ENCODE peak calls at places on chromosomes 4 and X, in nine cellular contexts. B is WERI-Rb-1, G is left lung, I is choroid plexus epithelial cell, F is HepG2, D is heart right ventricle, O is brain microvascular endothelial cell, H is glutamatergic neuron, R is pancreas. T is an unnamed sample.

GRCh38 chrX:120309873-120310730 is 1.2 kb downstream of the TMEM255A start:
- DNase-seq in D (no peak), G (no peak), F (no peak), B (no peak), R (no peak), I (peak), H (no peak), O (no peak), T (no peak)

GRCh38 chrX:14027511-14028019 is 2.1 kb downstream of the GEMIN8 start:
- DNase-seq in B (no peak), D (no peak), I (peak), F (peak), R (no peak), H (no peak), O (peak), G (no peak), T (no peak)

GRCh38 chr4:70914631-70915030 is 12.5 kb downstream of the MOB1B start:
- DNase-seq in B (no peak), I (no peak), H (no peak), D (no peak), G (peak), R (no peak), O (no peak), F (no peak), T (no peak)

GRCh38 chr4:134470544-134470943 is 269.0 kb upstream of the PABPC4L start:
- DNase-seq in I (peak), D (no peak), F (peak), G (no peak), O (peak), R (peak), B (peak), H (peak), T (no peak)

GRCh38 chrX:145848857-145849256 is 31.2 kb downstream of the SLITRK2 start:
- DNase-seq in F (no peak), G (no peak), D (no peak), O (no peak), I (no peak), B (no peak), R (no peak), H (no peak), T (no peak)

GRCh38 chrX:117989512-117989911 is 127.1 kb downstream of the KLHL13 start:
- DNase-seq in R (no peak), I (no peak), O (no peak), D (no peak), H (no peak), B (no peak), F (no peak), G (no peak), T (no peak)

GRCh38 chr4:185874516-185875230 is 62.7 kb upstream of the SORBS2 start:
- DNase-seq in F (no peak), H (no peak), G (no peak), O (peak), D (no peak), I (peak), B (no peak), R (no peak), T (no peak)

GRCh38 chrX:44568196-44568595 is 25.5 kb upstream of the FUNDC1 start:
- DNase-seq in F (no peak), B (no peak), D (no peak), O (no peak), R (no peak), G (no peak), I (no peak), H (no peak), T (no peak)

GRCh38 chr4:156496797-156497196 is 474.8 kb downstream of the PDGFC start:
- DNase-seq in G (no peak), I (peak), H (no peak), D (no peak), O (peak), F (no peak), B (no peak), R (no peak), T (no peak)

GRCh38 chr4:23163649-23164436 is 471.1 kb downstream of the GBA3 start:
- DNase-seq in G (no peak), O (no peak), R (no peak), F (no peak), B (no peak), I (no peak), H (no peak), D (no peak), T (no peak)

GRCh38 chr4:146661368-146661767 is 22.7 kb downstream of the POU4F2 start:
- DNase-seq in D (no peak), I (no peak), B (no peak), O (no peak), G (no peak), F (no peak), R (no peak), H (no peak), T (no peak)

GRCh38 chr4:128876194-128876593 is 66.7 kb downstream of the JADE1 start:
- DNase-seq in G (no peak), D (no peak), F (no peak), O (no peak), B (no peak), I (no peak), H (no peak), R (no peak), T (no peak)

GRCh38 chr4:151415978-151416377 is 7.0 kb downstream of the FHIP1A start:
- DNase-seq in R (no peak), F (no peak), H (no peak), B (no peak), I (peak), O (peak), G (no peak), D (no peak), T (no peak)

GRCh38 chr4:39526810-39527295 is 386 bp downstream of the UGDH start:
- DNase-seq in I (peak), H (no peak), B (no peak), O (no peak), D (no peak), G (no peak), R (no peak), F (no peak), T (no peak)

GRCh38 chrX:88416965-88417364 is 330.1 kb upstream of the CPXCR1 start:
- DNase-seq in O (no peak), I (no peak), G (no peak), D (no peak), B (no peak), R (no peak), H (no peak), F (no peak), T (no peak)

GRCh38 chr4:63492515-63492914 is 916.7 kb downstream of the TECRL start:
- DNase-seq in O (no peak), H (no peak), R (no peak), B (no peak), I (no peak), D (no peak), G (no peak), F (no peak), T (no peak)

GRCh38 chr4:39232100-39232499 is 49.8 kb downstream of the WDR19 start:
- DNase-seq in O (no peak), D (no peak), F (no peak), R (no peak), B (no peak), H (no peak), I (no peak), G (no peak), T (peak)

DNA sequence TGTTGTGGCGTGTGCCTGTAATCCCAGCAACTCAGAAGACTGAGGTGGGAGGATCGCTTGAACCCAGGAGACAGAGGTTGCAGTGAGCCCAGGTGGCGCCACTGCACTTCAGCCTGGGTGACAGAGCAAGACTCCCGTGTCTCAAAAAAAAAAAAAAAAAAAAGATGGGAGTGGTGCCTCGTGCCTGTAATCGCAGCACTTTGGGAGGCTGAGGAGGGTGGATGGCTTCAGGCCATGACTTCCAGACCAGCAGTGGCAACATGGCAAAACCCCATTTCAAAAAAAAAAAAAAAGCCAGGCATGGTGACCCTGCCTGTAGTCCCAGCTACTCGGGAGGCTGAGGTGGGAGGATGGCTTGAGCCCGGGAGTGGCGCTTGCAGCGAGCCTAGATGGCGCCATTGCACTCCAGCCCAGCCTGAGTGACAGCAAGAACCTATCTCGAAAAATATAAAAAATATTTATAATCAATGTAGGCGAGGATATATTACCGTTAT is 27.0 kb downstream of the EIF2S3 start:
- DNase-seq in I (peak), R (peak), H (peak), F (peak), D (peak), O (peak), B (peak), G (peak), T (no peak)
- TF ChIP-seq CTCF in I (peak), R (no peak), H (no peak), F (peak), D (peak), O (peak), B (peak), G (no peak), T (peak)

GRCh38 chrX:57104406-57104805 is 16.9 kb downstream of the SPIN2B start:
- DNase-seq in B (no peak), O (no peak), F (peak), D (no peak), G (no peak), R (no peak), I (no peak), H (no peak), T (no peak)
- TF ChIP-seq CTCF in B (no peak), O (no peak), F (peak), D (no peak), G (no peak), R (no peak), I (no peak), H (no peak), T (no peak)

GRCh38 chr4:188971125-188971524 is 831.9 kb downstream of the TRIML1 start:
- DNase-seq in R (no peak), H (no peak), F (no peak), D (no peak), O (peak), I (peak), G (no peak), B (no peak), T (peak)
- TF ChIP-seq CTCF in R (no peak), H (no peak), F (no peak), D (no peak), O (peak), I (peak), G (no peak), B (peak), T (peak)

GRCh38 chrX:68183612-68184214 is 249.6 kb downstream of the OPHN1 start:
- DNase-seq in O (peak), R (no peak), F (peak), B (peak), G (no peak), H (no peak), D (no peak), I (peak), T (peak)
- TF ChIP-seq CTCF in O (peak), R (peak), F (peak), B (peak), G (no peak), H (peak), D (no peak), I (peak), T (peak)

DNA sequence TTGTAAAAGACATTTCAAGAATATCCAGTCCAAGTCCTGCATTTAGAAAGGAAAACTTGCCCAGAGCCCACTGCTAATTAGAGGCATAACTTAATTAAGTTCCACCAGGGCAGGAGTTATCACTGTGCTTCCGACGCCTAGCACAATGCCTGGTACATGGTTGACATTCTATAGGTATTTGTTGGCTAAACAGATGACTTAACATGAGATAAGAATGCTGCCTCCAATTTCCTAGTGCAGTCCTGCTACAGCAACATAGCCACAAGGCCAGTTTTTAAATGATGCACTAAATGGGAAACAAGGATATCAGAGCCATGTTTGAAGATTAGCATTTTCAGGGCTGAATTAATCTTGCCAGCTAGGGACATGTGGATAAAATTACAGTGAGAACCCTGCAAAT is 164.1 kb downstream of the RASL11B start:
- DNase-seq in B (no peak), D (no peak), I (no peak), O (no peak), F (no peak), H (no peak), R (no peak), G (no peak), T (no peak)
- TF ChIP-seq CTCF in B (no peak), D (no peak), I (no peak), O (no peak), F (no peak), H (no peak), R (no peak), G (no peak), T (no peak)

GRCh38 chrX:71128915-71129765 is 10.7 kb downstream of the MED12 start:
- DNase-seq in I (peak), O (peak), G (peak), D (peak), R (peak), F (peak), B (peak), H (peak), T (peak)
- TF ChIP-seq CTCF in I (peak), O (peak), G (peak), D (peak), R (peak), F (peak), B (peak), H (peak), T (peak)

DNA sequence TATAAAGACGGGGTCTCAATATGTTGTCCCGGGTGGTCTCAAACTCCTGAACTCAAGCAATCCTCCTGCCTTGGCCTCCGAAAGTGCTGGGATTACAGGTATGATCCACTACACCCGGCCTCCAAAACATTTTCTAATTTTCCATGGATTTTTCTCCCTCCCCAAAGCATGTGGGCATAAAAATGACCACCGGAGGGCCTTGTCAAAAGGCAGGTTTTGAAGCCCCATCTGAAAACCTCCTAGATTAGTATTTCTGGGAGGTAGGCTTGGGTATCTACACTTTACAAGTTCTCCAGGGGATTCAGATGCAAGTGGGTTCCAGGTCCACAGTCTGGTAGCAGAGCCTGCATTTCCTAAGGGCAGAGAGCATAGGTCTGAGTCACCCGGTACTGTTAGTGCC is 1.4 kb upstream of the GPR173 start:
- DNase-seq in H (peak), O (no peak), G (no peak), R (no peak), B (no peak), F (no peak), I (no peak), D (no peak), T (no peak)
- TF ChIP-seq CTCF in H (peak), O (peak), G (no peak), R (no peak), B (peak), F (no peak), I (peak), D (no peak), T (no peak)

DNA sequence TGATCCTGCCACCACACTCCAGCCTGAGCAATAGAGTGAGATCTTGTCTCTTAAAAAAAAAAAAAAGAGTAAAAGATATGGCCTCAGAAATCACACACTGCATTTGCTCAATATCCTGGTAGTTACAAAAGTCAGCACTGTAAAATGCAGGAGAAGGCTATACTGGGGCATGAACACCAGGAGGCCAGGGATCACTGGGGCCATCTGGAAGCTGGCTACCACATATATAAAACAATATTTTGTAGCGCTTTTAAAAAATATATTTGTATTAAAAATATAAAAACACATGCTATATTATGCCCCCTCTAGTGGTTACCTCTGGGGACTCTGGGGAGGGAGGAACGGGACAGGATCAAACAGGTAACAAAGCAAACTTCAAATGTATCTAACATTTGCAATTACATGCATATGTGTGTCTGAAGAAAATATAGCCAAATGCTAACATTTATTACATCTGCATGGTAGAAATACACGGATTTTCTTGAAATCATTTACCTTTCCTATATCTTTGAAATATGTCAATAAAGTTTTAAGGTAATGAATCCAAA is 4.0 kb downstream of the C4orf46 start:
- DNase-seq in H (peak), O (peak), I (peak), R (no peak), F (peak), G (no peak), D (no peak), B (peak), T (no peak)
- TF ChIP-seq CTCF in H (peak), O (peak), I (peak), R (peak), F (peak), G (peak), D (peak), B (peak), T (no peak)

DNA sequence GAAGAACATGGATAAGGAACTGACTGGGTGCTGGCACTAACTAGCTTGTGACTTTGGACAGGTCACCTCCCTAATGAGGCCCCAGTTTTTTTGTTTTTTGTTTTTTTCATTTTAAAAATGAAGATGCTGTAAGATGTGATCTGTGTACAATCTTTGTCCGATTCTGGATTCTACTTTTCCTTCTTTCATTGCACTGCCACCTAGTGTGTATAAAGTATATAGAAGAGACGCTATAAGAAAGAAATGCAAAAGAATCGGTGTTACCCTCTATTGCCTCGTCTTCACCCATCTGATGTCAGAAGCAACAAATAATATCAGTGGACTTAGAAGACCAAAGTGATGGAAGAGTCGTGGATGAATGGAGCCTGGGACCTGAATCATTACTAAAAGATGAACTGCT is 58.6 kb upstream of the P2RY10 start:
- DNase-seq in R (no peak), B (no peak), G (no peak), D (no peak), H (no peak), O (no peak), I (peak), F (no peak), T (no peak)
- TF ChIP-seq CTCF in R (peak), B (no peak), G (no peak), D (no peak), H (no peak), O (peak), I (peak), F (peak), T (peak)

T was measured in LNCaP clone FGC.